ENCODE peak calls at places on chromosomes 1 and 21, in eight cellular contexts. E is Jurkat, Clone E6-1; T is NCI-H1105; M is endodermal cell; G is aorta; F is dermis blood vessel endothelial cell; R is activated CD4-positive, alpha-beta T cell treated with anti-CD3 and anti-CD28 coated beads for 1 hour; I is psoas muscle. L is an unnamed sample.

GRCh38 chr1:53381790-53382401 is 54.0 kb upstream of the LRP8 start:
- DNase-seq in E (no peak), T (no peak), M (no peak), G (no peak), F (peak; percentile 64), R (no peak), I (no peak), L (no peak)

GRCh38 chr1:115706774-115707425 is 61.6 kb downstream of the CASQ2 start:
- DNase-seq in E (peak; percentile 78), T (peak; percentile 30), M (peak; percentile 73), G (no peak), F (peak; percentile 71), R (no peak), I (no peak), L (no peak)

GRCh38 chr1:2968471-2968881 is 52.8 kb upstream of the ACTRT2 start:
- DNase-seq in E (no peak), T (no peak), M (no peak), G (peak; percentile 55), F (no peak), R (no peak), I (no peak), L (no peak)

GRCh38 chr1:66445492-66446181 is 88.3 kb upstream of the SGIP1 start:
- DNase-seq in E (peak; percentile 42), T (no peak), M (no peak), G (no peak), F (peak; percentile 67), R (peak; percentile 28), I (peak; percentile 45), L (no peak)

GRCh38 chr1:50308883-50309282 is 114.4 kb downstream of the DMRTA2 start:
- DNase-seq in E (peak; percentile 37), T (no peak), M (peak; percentile 91), G (no peak), F (peak; percentile 53), R (no peak), I (no peak), L (no peak)

GRCh38 chr1:222811671-222812070 is 3.2 kb upstream of the DISP1 start:
- DNase-seq in E (no peak), T (no peak), M (no peak), G (no peak), F (no peak), R (no peak), I (no peak), L (no peak)

GRCh38 chr1:168676029-168676812 is 52.8 kb downstream of the DPT start:
- DNase-seq in E (no peak), T (no peak), M (no peak), G (no peak), F (no peak), R (no peak), I (no peak), L (no peak)

GRCh38 chr21:39851219-39851618 is 16.0 kb upstream of the PCP4 start:
- DNase-seq in E (no peak), T (no peak), M (no peak), G (no peak), F (no peak), R (no peak), I (no peak), L (no peak)

GRCh38 chr1:109626682-109627408 is 7.2 kb downstream of the AMPD2 start:
- DNase-seq in E (no peak), T (no peak), M (peak; percentile 37), G (no peak), F (no peak), R (no peak), I (no peak), L (no peak)

GRCh38 chr1:119713039-119713537 is 1.4 kb downstream of the PHGDH start:
- DNase-seq in E (no peak), T (peak; percentile 23), M (peak; percentile 70), G (no peak), F (no peak), R (no peak), I (no peak), L (no peak)

GRCh38 chr1:11912000-11912399 is 14.2 kb downstream of the KIAA2013 start:
- DNase-seq in E (no peak), T (no peak), M (no peak), G (no peak), F (no peak), R (no peak), I (no peak), L (no peak)

GRCh38 chr1:150813028-150813707 is 5.1 kb upstream of the CTSK start:
- DNase-seq in E (no peak), T (peak; percentile 1), M (peak; percentile 87), G (peak; percentile 77), F (peak; percentile 89), R (no peak), I (peak; percentile 62), L (no peak)

GRCh38 chr1:80158771-80159170 is 1152.2 kb upstream of the ADGRL4 start:
- DNase-seq in E (no peak), T (no peak), M (no peak), G (no peak), F (no peak), R (no peak), I (no peak), L (no peak)

GRCh38 chr1:61836649-61837048 is 94.4 kb downstream of the PATJ start:
- DNase-seq in E (no peak), T (no peak), M (no peak), G (no peak), F (no peak), R (no peak), I (no peak), L (no peak)

GRCh38 chr1:12617511-12617900 is 504 bp downstream of the DHRS3 start:
- DNase-seq in E (peak; percentile 57), T (no peak), M (peak; percentile 49), G (peak; percentile 45), F (no peak), R (no peak), I (peak; percentile 55), L (no peak)

GRCh38 chr1:158799689-158800088 is 18.7 kb upstream of the OR6N2 start:
- DNase-seq in E (no peak), T (no peak), M (no peak), G (no peak), F (no peak), R (no peak), I (no peak), L (no peak)

GRCh38 chr1:207873055-207873890 is 37.7 kb downstream of the CD34 start:
- DNase-seq in E (peak; percentile 98), T (no peak), M (peak; percentile 31), G (no peak), F (no peak), R (no peak), I (peak; percentile 60), L (no peak)

GRCh38 chr21:28633803-28634572 is 358.7 kb downstream of the LTN1 start:
- DNase-seq in E (no peak), T (no peak), M (no peak), G (peak; percentile 84), F (peak; percentile 94), R (no peak), I (peak; percentile 50), L (no peak)

GRCh38 chr1:241021286-241021685 is 335.7 kb downstream of the RGS7 start:
- DNase-seq in E (no peak), T (no peak), M (no peak), G (no peak), F (no peak), R (no peak), I (no peak), L (no peak)

GRCh38 chr1:20787100-20787774 is at the start of gene HP1BP3:
- DNase-seq in E (peak; percentile 39), T (peak; percentile 72), M (peak; percentile 85), G (peak; percentile 93), F (peak; percentile 78), R (peak; percentile 80), I (peak; percentile 90), L (no peak)

GRCh38 chr21:44752701-44753235 is 41.4 kb upstream of the TSPEAR start:
- DNase-seq in E (no peak), T (no peak), M (no peak), G (peak; percentile 34), F (peak; percentile 67), R (no peak), I (no peak), L (no peak)

GRCh38 chr1:77281491-77282186 is at the start of gene AK5:
- DNase-seq in E (no peak), T (peak; percentile 32), M (no peak), G (peak; percentile 79), F (peak; percentile 68), R (peak; percentile 36), I (peak; percentile 51), L (no peak)

GRCh38 chr1:38370716-38371504 is 324.3 kb upstream of the POU3F1 start:
- DNase-seq in E (no peak), T (no peak), M (peak; percentile 53), G (no peak), F (no peak), R (no peak), I (no peak), L (no peak)